ENCODE peak calls at places on chromosomes 7 and 10, in five cellular contexts. C, Y, N, V and M are unnamed samples.

GRCh38 chr10:7523656-7524055 is 112.8 kb upstream of the SFMBT2 start:
- DNase-seq in C (no peak), Y (peak), N (no peak), V (no peak), M (no peak)

GRCh38 chr7:133784421-133785045 is 342.6 kb upstream of the LRGUK start:
- DNase-seq in C (no peak), Y (no peak), N (no peak), V (no peak), M (no peak)

GRCh38 chr10:48400129-48400849 is 93.8 kb downstream of the MAPK8 start:
- DNase-seq in C (no peak), Y (no peak), N (no peak), V (no peak), M (peak)

GRCh38 chr7:51276091-51276605 is 40.5 kb downstream of the COBL start:
- DNase-seq in C (no peak), Y (no peak), N (no peak), V (no peak), M (no peak)

GRCh38 chr10:127470911-127471310 is 78.2 kb upstream of the NPS start:
- DNase-seq in C (no peak), Y (no peak), N (no peak), V (no peak), M (no peak)

GRCh38 chr10:80870282-80870681 is 332.6 kb downstream of the SH2D4B start:
- DNase-seq in C (peak), Y (no peak), N (no peak), V (no peak), M (no peak)

GRCh38 chr10:24039897-24040296 is 169.0 kb upstream of the KIAA1217 start:
- DNase-seq in C (no peak), Y (no peak), N (no peak), V (no peak), M (no peak)

GRCh38 chr10:83685458-83685857 is 453.9 kb upstream of the GHITM start:
- DNase-seq in C (no peak), Y (no peak), N (no peak), V (no peak), M (no peak)

GRCh38 chr10:128382225-128382624 is 256.0 kb upstream of the MKI67 start:
- DNase-seq in C (no peak), Y (no peak), N (no peak), V (no peak), M (no peak)

DNA sequence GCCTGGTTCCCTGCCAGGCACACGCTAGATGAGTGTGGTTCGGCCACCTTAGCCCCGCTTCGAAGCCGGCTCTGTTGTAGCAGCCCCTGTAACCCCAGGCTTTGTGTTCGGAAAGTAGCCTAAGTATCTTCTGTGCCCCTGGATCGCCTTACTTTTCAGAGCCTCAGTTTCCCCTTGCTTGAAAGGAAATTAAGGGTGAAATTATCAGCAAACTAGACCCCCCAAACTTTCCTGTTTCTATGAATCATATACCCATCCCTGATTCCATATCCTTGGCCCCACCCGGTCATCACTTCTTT is 312 bp downstream of the PDCD11 start:
- DNase-seq in C (no peak), Y (no peak), N (peak), V (no peak), M (no peak)
- TF ChIP-seq MYC in C (no peak), Y (no peak), N (no peak), V (no peak), M (no peak)

DNA sequence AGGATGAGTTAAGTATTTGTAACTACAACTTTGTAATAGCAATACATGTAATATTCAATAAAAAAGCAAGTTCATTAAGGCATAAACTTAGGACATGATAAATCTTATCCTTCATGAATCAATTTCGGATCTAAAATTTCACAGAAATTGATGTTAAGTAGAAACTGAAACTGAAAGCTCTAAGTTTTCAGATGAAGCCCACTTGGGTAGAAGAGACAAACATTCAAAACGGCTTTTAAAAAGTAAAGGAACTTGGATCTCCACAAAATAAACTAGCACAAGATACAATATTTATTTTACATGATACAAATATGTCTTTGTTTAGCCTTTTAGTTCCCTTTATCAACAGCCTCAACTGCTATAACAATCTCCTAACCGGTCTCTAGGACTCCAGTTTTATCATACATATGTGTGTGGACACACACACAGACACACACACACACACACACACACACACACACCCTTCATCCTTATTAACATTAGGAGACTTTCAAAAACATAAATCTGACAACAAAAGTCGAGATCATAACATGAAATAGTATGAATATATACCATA is 83.7 kb downstream of the USP6NL start:
- DNase-seq in C (no peak), Y (no peak), N (no peak), V (no peak), M (peak)
- H3K4me3 ChIP-seq in C (peak), Y (no peak), N (no peak), V (no peak), M (no peak)

DNA sequence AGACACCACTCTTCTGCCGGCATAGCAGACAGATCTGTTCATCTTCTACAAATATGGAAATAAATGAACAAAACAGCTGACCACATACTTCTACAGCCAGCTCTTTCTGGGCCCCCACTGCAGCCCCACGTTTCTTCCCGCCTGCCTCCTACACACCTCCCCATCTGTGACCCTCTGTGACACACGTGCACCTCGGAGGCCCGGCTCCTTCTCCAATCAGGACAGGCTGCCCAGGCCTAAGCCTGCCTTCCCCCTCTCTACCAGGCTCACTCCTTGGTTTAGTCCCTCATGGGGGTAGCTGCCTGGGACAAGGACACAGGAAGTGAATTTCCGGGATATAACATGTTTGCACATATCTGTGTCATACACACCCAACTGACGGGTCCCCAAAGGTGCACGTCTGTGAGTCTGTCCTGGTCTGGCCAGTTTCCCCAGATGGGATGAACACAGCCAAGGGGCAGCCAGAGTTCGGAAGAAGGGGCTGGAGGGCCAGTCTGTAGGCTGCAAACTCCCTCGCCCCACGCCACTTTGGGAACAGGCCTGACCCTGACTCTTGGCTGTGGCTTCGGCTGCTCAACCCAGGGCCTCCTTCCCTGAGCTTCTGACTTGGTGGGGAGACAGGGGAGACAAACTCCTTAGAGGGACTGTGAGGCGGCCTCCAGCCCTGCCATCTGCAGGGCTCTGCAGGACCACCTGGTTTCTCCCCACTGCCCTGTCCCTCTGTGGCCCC is 30.3 kb downstream of the PITRM1 start:
- DNase-seq in C (no peak), Y (no peak), N (no peak), V (no peak), M (no peak)
- H3K27ac ChIP-seq in C (no peak), Y (peak), N (no peak), V (no peak), M (no peak)

GRCh38 chr10:31808258-31809218 is 120.1 kb downstream of the ARHGAP12 start:
- DNase-seq in C (peak), Y (peak), N (peak), V (peak), M (peak)

GRCh38 chr10:31803606-31804195 is 124.9 kb downstream of the ARHGAP12 start:
- DNase-seq in C (no peak), Y (no peak), N (no peak), V (no peak), M (no peak)

GRCh38 chr10:31799181-31799580 is 129.4 kb downstream of the ARHGAP12 start:
- DNase-seq in C (no peak), Y (no peak), N (no peak), V (no peak), M (no peak)

DNA sequence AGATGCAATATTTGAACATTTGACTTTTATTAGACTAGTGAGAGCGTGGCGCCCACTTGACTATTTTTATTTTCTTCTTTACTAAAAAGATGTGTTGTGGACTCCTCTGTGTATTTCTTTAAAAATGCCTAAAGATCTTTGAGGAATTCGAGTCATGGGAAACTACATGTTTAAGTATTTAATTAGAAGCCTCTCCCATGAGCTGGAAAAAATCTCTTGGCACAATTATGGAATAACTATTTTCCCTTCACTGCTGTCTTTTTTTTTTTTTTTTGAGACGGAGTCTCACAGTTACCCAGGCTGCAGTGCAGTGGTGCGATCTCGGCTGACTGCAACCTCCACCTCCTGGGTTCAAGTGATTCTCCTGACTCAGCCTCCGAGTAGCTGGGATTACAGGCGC is 124.2 kb downstream of the ARHGAP12 start:
- DNase-seq in C (no peak), Y (no peak), N (no peak), V (no peak), M (no peak)
- TF ChIP-seq MYC in C (no peak), Y (no peak), N (no peak), V (no peak), M (no peak)

GRCh38 chr7:17101207-17101696 is 197.2 kb upstream of the AHR start:
- DNase-seq in C (no peak), Y (no peak), N (no peak), V (no peak), M (no peak)
- H3K4me3 ChIP-seq in C (no peak), Y (no peak), N (no peak), V (no peak), M (no peak)

DNA sequence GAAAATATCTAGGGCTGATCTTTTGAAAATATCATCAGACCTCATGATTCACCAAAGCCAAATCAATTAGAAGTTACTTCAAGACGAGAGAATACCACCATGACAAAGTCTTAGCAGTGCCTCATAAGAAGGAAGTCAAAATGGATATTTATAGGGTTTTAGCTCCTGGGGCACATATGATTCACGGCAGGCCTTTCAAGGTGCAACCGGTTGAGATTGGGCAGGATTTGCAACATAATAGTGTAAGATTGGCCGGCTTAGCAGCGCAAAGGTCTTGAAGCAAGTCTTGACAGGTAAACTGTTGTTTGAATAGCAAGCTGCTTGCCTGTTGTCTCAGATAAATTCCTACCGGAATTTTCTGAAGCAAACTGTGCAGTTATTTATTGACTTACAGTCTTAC is 17.5 kb downstream of the ADRB1 start:
- DNase-seq in C (no peak), Y (no peak), N (no peak), V (no peak), M (no peak)
- H3K27ac ChIP-seq in C (no peak), Y (no peak), N (no peak), V (no peak), M (no peak)

GRCh38 chr7:10034843-10035556 is 938.7 kb upstream of the PHF14 start:
- DNase-seq in C (no peak), Y (no peak), N (no peak), V (no peak), M (no peak)
- TF ChIP-seq MYC in C (no peak), Y (no peak), N (no peak), V (no peak), M (no peak)

GRCh38 chr7:86953219-86953618 is 106.2 kb downstream of the ELAPOR2 start:
- DNase-seq in C (no peak), Y (no peak), N (no peak), V (no peak), M (no peak)
- H3K4me3 ChIP-seq in C (no peak), Y (no peak), N (no peak), V (no peak), M (no peak)

DNA sequence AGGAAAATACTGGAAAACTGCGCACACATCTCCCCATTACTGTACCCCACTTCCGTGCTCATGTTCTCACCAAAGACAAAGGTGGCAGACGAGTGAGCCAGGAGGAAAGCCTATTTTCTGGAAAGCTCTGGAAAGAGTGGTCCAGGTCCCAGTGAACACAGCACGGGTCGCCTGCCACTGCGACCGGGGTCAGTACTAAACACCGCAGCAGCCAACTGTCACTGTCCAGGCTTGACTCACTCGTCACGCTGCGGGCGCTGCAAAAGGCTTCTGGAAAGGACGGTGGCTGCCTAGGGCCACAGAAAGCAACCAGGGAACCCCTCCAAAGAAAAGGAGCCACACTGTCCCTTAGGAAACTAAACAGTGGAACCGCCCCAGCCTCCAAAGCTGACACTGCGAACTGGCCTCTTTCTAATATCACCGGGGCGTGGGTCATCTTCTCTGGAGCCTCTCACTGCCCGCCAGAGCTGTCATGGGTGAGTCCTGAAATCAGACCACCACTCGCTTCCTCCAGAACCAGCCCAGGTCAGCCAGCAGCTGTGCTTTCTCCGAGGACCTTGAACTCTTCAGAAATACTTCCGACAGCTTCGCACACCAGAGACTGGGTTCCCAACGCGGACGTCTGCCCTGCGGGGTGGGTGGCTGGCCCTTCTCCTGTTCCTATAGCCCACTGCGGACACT is 4.0 kb downstream of the RADIL start:
- DNase-seq in C (no peak), Y (no peak), N (no peak), V (no peak), M (no peak)
- H3K27ac ChIP-seq in C (no peak), Y (no peak), N (no peak), V (no peak), M (no peak)